ENCODE peak calls at places on chromosomes 6 and 20, in eight cellular contexts. F is colonic mucosa; Z is gastrocnemius medialis; H is body of pancreas; V is esophagus squamous epithelium; B is CD8-positive, alpha-beta T cell; M is Peyer's patch; I is cardiac muscle cell. C is an unnamed sample.

GRCh38 chr6:165605182-165605875 is 57.7 kb downstream of the PDE10A start:
- DNase-seq in F (no peak), Z (no peak), H (no peak), V (no peak), B (no peak), M (no peak), I (no peak), C (no peak)

GRCh38 chr6:147508871-147509608 is 550 bp downstream of the SAMD5 start:
- DNase-seq in F (peak; percentile 30), Z (no peak), H (no peak), V (no peak), B (no peak), M (peak; percentile 62), I (peak; percentile 51), C (no peak)

GRCh38 chr6:53651764-53652401 is 13.7 kb downstream of the KLHL31 start:
- DNase-seq in F (peak; percentile 86), Z (peak; percentile 63), H (peak; percentile 87), V (peak; percentile 28), B (peak; percentile 69), M (peak; percentile 93), I (peak; percentile 79), C (peak; percentile 88)

GRCh38 chr20:56788041-56788670 is 159.1 kb downstream of the TFAP2C start:
- DNase-seq in F (no peak), Z (peak; percentile 23), H (peak; percentile 14), V (no peak), B (no peak), M (no peak), I (no peak), C (no peak)

GRCh38 chr6:109069746-109070145 is 24.9 kb downstream of the SESN1 start:
- DNase-seq in F (no peak), Z (no peak), H (no peak), V (no peak), B (no peak), M (no peak), I (no peak), C (no peak)

GRCh38 chr20:53660947-53661381 is 67.3 kb upstream of the ZNF217 start:
- DNase-seq in F (no peak), Z (no peak), H (no peak), V (no peak), B (no peak), M (no peak), I (no peak), C (no peak)

GRCh38 chr20:20407891-20408805 is 40.2 kb downstream of the INSM1 start:
- DNase-seq in F (no peak), Z (no peak), H (no peak), V (no peak), B (no peak), M (no peak), I (no peak), C (no peak)

GRCh38 chr20:32626859-32627636 is 41.9 kb upstream of the NOL4L start:
- DNase-seq in F (no peak), Z (no peak), H (peak; percentile 63), V (no peak), B (no peak), M (no peak), I (no peak), C (no peak)

GRCh38 chr6:33417127-33417902 is 592 bp downstream of the CUTA start:
- DNase-seq in F (no peak), Z (no peak), H (no peak), V (no peak), B (no peak), M (peak; percentile 62), I (peak; percentile 55), C (no peak)

GRCh38 chr20:4749326-4749725 is 27.6 kb downstream of the PRND start:
- DNase-seq in F (no peak), Z (no peak), H (no peak), V (no peak), B (no peak), M (no peak), I (no peak), C (no peak)

GRCh38 chr20:12936020-12936419 is 72.8 kb upstream of the SPTLC3 start:
- DNase-seq in F (no peak), Z (no peak), H (peak; percentile 32), V (no peak), B (no peak), M (no peak), I (no peak), C (no peak)

GRCh38 chr6:18595774-18596528 is 208.8 kb downstream of the RNF144B start:
- DNase-seq in F (peak; percentile 73), Z (peak; percentile 15), H (peak; percentile 68), V (no peak), B (peak; percentile 19), M (no peak), I (peak; percentile 85), C (no peak)

GRCh38 chr20:50450961-50451752 is 59.0 kb upstream of the PTPN1 start:
- DNase-seq in F (no peak), Z (no peak), H (no peak), V (no peak), B (peak; percentile 10), M (no peak), I (peak; percentile 63), C (no peak)

GRCh38 chr6:36927114-36927513 is 27.4 kb upstream of the PI16 start:
- DNase-seq in F (no peak), Z (no peak), H (no peak), V (no peak), B (no peak), M (no peak), I (no peak), C (no peak)

GRCh38 chr6:87154641-87155271 is 609 bp upstream of the ZNF292 start:
- DNase-seq in F (no peak), Z (peak; percentile 48), H (no peak), V (no peak), B (no peak), M (no peak), I (no peak), C (no peak)

GRCh38 chr20:17678295-17678694 is 3.7 kb downstream of the RRBP1 start:
- DNase-seq in F (no peak), Z (no peak), H (no peak), V (no peak), B (no peak), M (no peak), I (no peak), C (no peak)

GRCh38 chr20:17676942-17677341 is 5.1 kb downstream of the RRBP1 start:
- DNase-seq in F (no peak), Z (no peak), H (no peak), V (no peak), B (no peak), M (no peak), I (no peak), C (no peak)

GRCh38 chr20:17680128-17680835 is 1.8 kb downstream of the RRBP1 start:
- DNase-seq in F (peak; percentile 82), Z (peak; percentile 23), H (peak; percentile 73), V (no peak), B (no peak), M (peak; percentile 75), I (peak; percentile 26), C (peak; percentile 81)

GRCh38 chr20:17679786-17680127 is 2.3 kb downstream of the RRBP1 start:
- DNase-seq in F (no peak), Z (no peak), H (no peak), V (no peak), B (no peak), M (no peak), I (peak; percentile 28), C (no peak)

GRCh38 chr20:17678886-17679285 is 3.2 kb downstream of the RRBP1 start:
- DNase-seq in F (no peak), Z (no peak), H (no peak), V (no peak), B (no peak), M (no peak), I (no peak), C (no peak)
- H3K4me1 ChIP-seq in F (peaks cover 22% of the 10 kb centered on the region), Z (peaks cover 18% of the 10 kb centered on the region), H (peaks cover 78% of the 10 kb centered on the region), V (peaks cover 11% of the 10 kb centered on the region), B (peaks cover 18% of the 10 kb centered on the region), M (no peaks in the 10 kb centered on the region), I (peaks cover 9% of the 10 kb centered on the region), C (peaks cover 68% of the 10 kb centered on the region)

DNA sequence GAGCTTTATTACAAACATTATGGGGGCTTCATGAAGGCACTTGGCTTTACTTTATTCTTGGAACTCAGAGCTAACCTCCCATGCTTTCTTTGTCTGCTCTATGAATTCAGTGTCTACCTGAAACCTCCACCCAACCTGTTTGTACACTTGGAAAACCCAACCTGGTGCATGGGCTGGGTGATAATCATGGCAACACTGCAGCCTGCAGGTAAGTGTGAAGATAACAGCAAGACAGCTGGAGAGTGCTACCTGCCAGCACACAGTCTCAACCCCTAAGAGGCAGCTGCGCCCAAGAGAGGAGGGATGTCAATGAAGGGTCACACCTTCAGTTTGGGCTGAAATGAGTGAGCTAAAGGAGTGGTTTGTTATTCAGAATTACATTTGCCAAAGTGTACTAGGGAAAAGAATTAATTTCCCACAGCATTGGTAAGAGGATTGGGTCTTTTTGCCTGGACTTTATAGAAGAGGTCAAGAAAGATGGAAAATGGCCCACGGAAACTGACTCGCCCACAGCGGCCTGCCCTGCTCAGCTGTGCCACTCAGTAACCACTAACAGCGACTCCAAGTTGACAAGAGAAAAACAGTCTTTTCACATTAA is 24.4 kb downstream of the FOXQ1 start:
- DNase-seq in F (peak; percentile 67), Z (no peak), H (peak; percentile 87), V (no peak), B (no peak), M (peak; percentile 51), I (no peak), C (no peak)
- TF ChIP-seq CTCF in F (peak; percentile 22), Z (no peak), H (peak; percentile 27), V (peak; percentile 73), B (no peak), M (no peak), I (peak; percentile 6), C (peak; percentile 33)

DNA sequence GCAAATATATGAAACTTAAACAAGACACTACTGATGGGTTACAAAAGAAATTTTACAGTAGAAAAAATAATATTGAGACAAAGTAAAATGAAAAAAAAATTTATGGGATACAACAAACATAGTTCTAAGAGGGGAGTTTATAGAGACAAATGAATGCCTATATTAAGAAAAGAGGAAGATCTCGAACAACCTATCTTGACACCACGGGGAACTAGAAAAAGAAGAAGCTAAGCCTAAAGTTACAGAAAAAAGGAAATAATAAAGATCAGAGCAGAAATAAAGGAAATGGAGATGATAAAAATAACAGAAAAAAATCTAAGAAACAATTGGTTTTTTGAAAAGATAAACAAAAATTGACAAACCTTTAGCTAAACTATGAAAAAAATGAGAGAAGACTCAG is 9.1 kb upstream of the ECHDC1 start:
- DNase-seq in F (no peak), Z (no peak), H (no peak), V (no peak), B (no peak), M (no peak), I (no peak), C (no peak)
- H3K36me3 ChIP-seq in F (no peaks in the 10 kb centered on the region), Z (no peaks in the 10 kb centered on the region), H (no peaks in the 10 kb centered on the region), V (no peaks in the 10 kb centered on the region), B (no peaks in the 10 kb centered on the region), M (no peaks in the 10 kb centered on the region), I (no peaks in the 10 kb centered on the region), C (no peaks in the 10 kb centered on the region)

DNA sequence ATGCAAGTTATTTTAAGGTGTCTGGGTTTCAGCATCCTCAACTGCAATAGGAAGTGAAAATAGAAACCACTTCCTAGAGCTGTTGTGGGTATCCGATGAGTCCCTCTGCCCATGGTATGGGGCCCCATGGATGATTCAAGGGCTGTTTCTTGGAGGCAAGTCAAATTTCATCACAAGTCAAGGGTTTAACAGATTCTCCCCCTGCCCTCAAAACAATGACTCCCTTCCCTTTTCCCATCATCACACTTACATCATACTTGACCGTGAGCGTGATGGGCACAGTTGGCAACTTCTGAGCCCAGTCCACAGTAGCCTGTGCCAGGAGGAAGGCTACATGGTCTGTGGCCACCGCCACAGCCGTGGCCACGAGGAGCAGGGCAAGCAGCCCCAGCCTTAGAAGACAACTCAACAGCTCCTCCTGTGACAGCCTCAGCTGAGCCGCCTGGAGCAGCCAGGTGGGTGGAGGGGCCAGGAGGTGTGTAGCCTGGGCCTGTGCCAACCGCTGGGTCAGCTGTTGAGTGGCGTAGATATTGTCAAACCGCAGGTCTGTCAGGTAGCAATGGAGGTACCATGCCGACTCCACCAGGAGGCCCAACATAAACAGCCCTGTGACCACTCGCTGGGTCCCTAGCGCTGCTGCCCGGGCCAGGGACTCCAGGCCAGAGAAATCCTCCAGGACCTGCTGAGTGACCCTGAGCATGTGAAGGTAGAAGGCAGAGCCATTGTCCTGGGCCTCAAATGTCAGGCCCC is 5.2 kb downstream of the OCSTAMP start:
- DNase-seq in F (no peak), Z (no peak), H (no peak), V (no peak), B (no peak), M (no peak), I (no peak), C (no peak)
- H3K4me1 ChIP-seq in F (no peaks in the 10 kb centered on the region), Z (no peaks in the 10 kb centered on the region), H (no peaks in the 10 kb centered on the region), V (no peaks in the 10 kb centered on the region), B (peaks cover 9% of the 10 kb centered on the region), M (no peaks in the 10 kb centered on the region), I (no peaks in the 10 kb centered on the region), C (no peaks in the 10 kb centered on the region)

C was measured in lower lobe of right lung.